ENCODE peak calls at places on chromosome 15, in six cellular contexts. One of them, this sample, is unnamed.

GRCh38 chr15:41104234-41104633 is 11.8 kb downstream of the INO80 start:
- DNase-seq in GM23248: peak
- DNase-seq in mammary epithelial cell: peak
- DNase-seq in K562: no peak
- DNase-seq in fibroblast of lung: peak
- DNase-seq in HCT116: no peak
- DNase-seq in this sample: no peak

GRCh38 chr15:33623010-33623409 is 312.2 kb downstream of the RYR3 start:
- DNase-seq in GM23248: no peak
- DNase-seq in mammary epithelial cell: no peak
- DNase-seq in K562: no peak
- DNase-seq in fibroblast of lung: no peak
- DNase-seq in HCT116: no peak
- DNase-seq in this sample: no peak

GRCh38 chr15:49831206-49831965 is 210.5 kb downstream of the DTWD1 start:
- DNase-seq in GM23248: peak
- DNase-seq in mammary epithelial cell: peak
- DNase-seq in K562: no peak
- DNase-seq in fibroblast of lung: peak
- DNase-seq in HCT116: no peak
- DNase-seq in this sample: no peak

GRCh38 chr15:82709081-82709420 is 624 bp downstream of the AP3B2 start:
- DNase-seq in GM23248: no peak
- DNase-seq in mammary epithelial cell: peak
- DNase-seq in K562: peak
- DNase-seq in fibroblast of lung: peak
- DNase-seq in HCT116: no peak
- DNase-seq in this sample: no peak

GRCh38 chr15:70091649-70092461 is 5.9 kb downstream of the TLE3 start:
- DNase-seq in GM23248: no peak
- DNase-seq in mammary epithelial cell: peak
- DNase-seq in K562: peak
- DNase-seq in fibroblast of lung: peak
- DNase-seq in HCT116: no peak
- DNase-seq in this sample: peak

GRCh38 chr15:74129411-74130088 is 836 bp upstream of the ISLR2 start:
- DNase-seq in GM23248: peak
- DNase-seq in mammary epithelial cell: no peak
- DNase-seq in K562: no peak
- DNase-seq in fibroblast of lung: peak
- DNase-seq in HCT116: no peak
- DNase-seq in this sample: no peak

GRCh38 chr15:59399465-59400102 is 26.9 kb upstream of the MYO1E start:
- DNase-seq in GM23248: no peak
- DNase-seq in mammary epithelial cell: no peak
- DNase-seq in K562: no peak
- DNase-seq in fibroblast of lung: no peak
- DNase-seq in HCT116: no peak
- DNase-seq in this sample: no peak

GRCh38 chr15:58987036-58987435 is 427 bp upstream of the RNF111 start:
- DNase-seq in GM23248: no peak
- DNase-seq in mammary epithelial cell: no peak
- DNase-seq in K562: peak
- DNase-seq in fibroblast of lung: peak
- DNase-seq in HCT116: no peak
- DNase-seq in this sample: no peak

GRCh38 chr15:43276563-43277200 is 10.0 kb upstream of the TGM5 start:
- DNase-seq in GM23248: no peak
- DNase-seq in mammary epithelial cell: no peak
- DNase-seq in K562: no peak
- DNase-seq in fibroblast of lung: no peak
- DNase-seq in HCT116: no peak
- DNase-seq in this sample: no peak

GRCh38 chr15:64089553-64090280 is 3.9 kb downstream of the CIAO2A start:
- DNase-seq in GM23248: no peak
- DNase-seq in mammary epithelial cell: no peak
- DNase-seq in K562: no peak
- DNase-seq in fibroblast of lung: no peak
- DNase-seq in HCT116: no peak
- DNase-seq in this sample: no peak

GRCh38 chr15:60982249-60982932 is 246.7 kb downstream of the RORA start:
- DNase-seq in GM23248: peak
- DNase-seq in mammary epithelial cell: no peak
- DNase-seq in K562: no peak
- DNase-seq in fibroblast of lung: no peak
- DNase-seq in HCT116: no peak
- DNase-seq in this sample: no peak

GRCh38 chr15:32818758-32819405 is 101.1 kb downstream of the GREM1 start:
- DNase-seq in GM23248: peak
- DNase-seq in mammary epithelial cell: no peak
- DNase-seq in K562: no peak
- DNase-seq in fibroblast of lung: peak
- DNase-seq in HCT116: no peak
- DNase-seq in this sample: no peak

GRCh38 chr15:75063338-75063737 is 39.9 kb downstream of the PPCDC start:
- DNase-seq in GM23248: peak
- DNase-seq in mammary epithelial cell: no peak
- DNase-seq in K562: no peak
- DNase-seq in fibroblast of lung: peak
- DNase-seq in HCT116: no peak
- DNase-seq in this sample: no peak

GRCh38 chr15:51077565-51078153 is 17.0 kb downstream of the TNFAIP8L3 start:
- DNase-seq in GM23248: peak
- DNase-seq in mammary epithelial cell: no peak
- DNase-seq in K562: peak
- DNase-seq in fibroblast of lung: peak
- DNase-seq in HCT116: no peak
- DNase-seq in this sample: no peak

GRCh38 chr15:62112616-62113593 is 46.1 kb downstream of the C2CD4A start:
- DNase-seq in GM23248: peak
- DNase-seq in mammary epithelial cell: peak
- DNase-seq in K562: peak
- DNase-seq in fibroblast of lung: peak
- DNase-seq in HCT116: no peak
- DNase-seq in this sample: peak

GRCh38 chr15:63493451-63493850 is 10.9 kb upstream of the USP3 start:
- DNase-seq in GM23248: no peak
- DNase-seq in mammary epithelial cell: no peak
- DNase-seq in K562: no peak
- DNase-seq in fibroblast of lung: no peak
- DNase-seq in HCT116: no peak
- DNase-seq in this sample: no peak

GRCh38 chr15:43082509-43082908 is 23.3 kb downstream of the UBR1 start:
- DNase-seq in GM23248: no peak
- DNase-seq in mammary epithelial cell: no peak
- DNase-seq in K562: no peak
- DNase-seq in fibroblast of lung: no peak
- DNase-seq in HCT116: no peak
- DNase-seq in this sample: no peak

GRCh38 chr15:27864076-27864475 is 235.0 kb downstream of the OCA2 start:
- DNase-seq in GM23248: no peak
- DNase-seq in mammary epithelial cell: no peak
- DNase-seq in K562: no peak
- DNase-seq in fibroblast of lung: no peak
- DNase-seq in HCT116: no peak
- DNase-seq in this sample: no peak

GRCh38 chr15:91412529-91412928 is 312.5 kb downstream of the SV2B start:
- DNase-seq in GM23248: no peak
- DNase-seq in mammary epithelial cell: peak
- DNase-seq in K562: no peak
- DNase-seq in fibroblast of lung: peak
- DNase-seq in HCT116: no peak
- DNase-seq in this sample: no peak

GRCh38 chr15:91411570-91411969 is 311.5 kb downstream of the SV2B start:
- DNase-seq in GM23248: no peak
- DNase-seq in mammary epithelial cell: no peak
- DNase-seq in K562: no peak
- DNase-seq in fibroblast of lung: no peak
- DNase-seq in HCT116: no peak
- DNase-seq in this sample: no peak

GRCh38 chr15:91407237-91407889 is 307.3 kb downstream of the SV2B start:
- DNase-seq in GM23248: peak
- DNase-seq in mammary epithelial cell: peak
- DNase-seq in K562: no peak
- DNase-seq in fibroblast of lung: peak
- DNase-seq in HCT116: no peak
- DNase-seq in this sample: peak

GRCh38 chr15:91409430-91409829 is 309.4 kb downstream of the SV2B start:
- DNase-seq in GM23248: no peak
- DNase-seq in mammary epithelial cell: no peak
- DNase-seq in K562: no peak
- DNase-seq in fibroblast of lung: peak
- DNase-seq in HCT116: no peak
- DNase-seq in this sample: no peak

DNA sequence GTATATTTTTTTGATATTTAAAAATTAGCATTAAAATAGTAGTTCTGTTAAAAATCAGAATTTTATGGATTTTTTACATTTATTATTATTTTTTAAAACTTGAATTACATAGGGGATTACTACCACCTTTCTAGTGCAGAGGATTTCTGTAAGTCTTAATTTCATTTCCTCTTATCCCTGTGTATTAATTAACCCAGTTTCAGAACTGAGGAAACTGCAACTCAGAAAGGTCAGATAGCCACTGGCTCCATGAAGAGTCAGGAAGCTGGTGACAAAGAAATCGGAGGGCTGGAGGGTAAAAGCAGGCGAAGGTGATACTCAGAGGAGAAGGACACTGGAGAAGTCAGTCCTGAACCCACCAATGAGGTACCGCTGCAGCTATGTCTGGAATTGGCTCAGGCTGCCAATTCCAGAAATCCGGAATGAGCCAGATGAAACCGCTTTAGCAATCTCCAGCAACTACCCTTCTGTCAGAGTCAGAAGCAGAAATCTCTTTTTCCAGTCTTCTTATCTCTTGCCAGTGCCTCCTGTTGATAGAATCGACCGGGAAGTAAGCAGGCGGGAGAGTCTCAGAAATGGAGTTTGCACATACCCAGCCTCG is 308.5 kb downstream of the SV2B start:
- DNase-seq in GM23248: no peak
- DNase-seq in mammary epithelial cell: no peak
- DNase-seq in K562: no peak
- DNase-seq in fibroblast of lung: peak
- DNase-seq in HCT116: no peak
- DNase-seq in this sample: no peak
- H3K9ac ChIP-seq in GM23248: no peak
- H3K9ac ChIP-seq in mammary epithelial cell: no peak
- H3K9ac ChIP-seq in K562: no peak
- H3K9ac ChIP-seq in fibroblast of lung: no peak
- H3K9ac ChIP-seq in HCT116: no peak
- H3K9ac ChIP-seq in this sample: no peak

GRCh38 chr15:85831415-85832113 is 36.8 kb upstream of the KLHL25 start:
- DNase-seq in GM23248: peak
- DNase-seq in mammary epithelial cell: peak
- DNase-seq in K562: peak
- DNase-seq in fibroblast of lung: peak
- DNase-seq in HCT116: peak
- DNase-seq in this sample: no peak
- H3K4me2 ChIP-seq in GM23248: no peak
- H3K4me2 ChIP-seq in mammary epithelial cell: no peak
- H3K4me2 ChIP-seq in K562: no peak
- H3K4me2 ChIP-seq in fibroblast of lung: no peak
- H3K4me2 ChIP-seq in HCT116: no peak
- H3K4me2 ChIP-seq in this sample: no peak

DNA sequence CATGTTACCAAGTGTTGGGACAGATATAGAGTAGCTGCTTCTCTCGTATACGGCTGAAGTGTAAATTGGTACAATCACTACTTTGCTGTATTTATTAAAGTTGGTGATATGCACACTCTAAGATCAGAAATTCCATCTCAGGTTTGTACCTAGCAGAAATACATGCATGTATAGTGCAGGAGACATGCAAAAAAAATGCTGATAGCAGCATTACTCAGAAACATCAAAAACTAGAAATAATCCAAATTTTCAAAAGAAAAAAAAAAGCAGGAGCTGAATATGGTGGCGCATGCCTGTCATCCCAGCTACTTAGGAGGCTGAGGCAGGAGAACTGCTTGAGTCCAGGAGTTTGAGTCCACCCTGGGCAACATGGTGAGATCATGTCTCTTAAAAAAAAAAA is 31.3 kb upstream of the BCL2A1 start:
- DNase-seq in GM23248: no peak
- DNase-seq in mammary epithelial cell: no peak
- DNase-seq in K562: no peak
- DNase-seq in fibroblast of lung: no peak
- DNase-seq in HCT116: no peak
- DNase-seq in this sample: no peak
- H3K9ac ChIP-seq in GM23248: no peak
- H3K9ac ChIP-seq in mammary epithelial cell: no peak
- H3K9ac ChIP-seq in K562: no peak
- H3K9ac ChIP-seq in fibroblast of lung: no peak
- H3K9ac ChIP-seq in HCT116: no peak
- H3K9ac ChIP-seq in this sample: no peak

DNA sequence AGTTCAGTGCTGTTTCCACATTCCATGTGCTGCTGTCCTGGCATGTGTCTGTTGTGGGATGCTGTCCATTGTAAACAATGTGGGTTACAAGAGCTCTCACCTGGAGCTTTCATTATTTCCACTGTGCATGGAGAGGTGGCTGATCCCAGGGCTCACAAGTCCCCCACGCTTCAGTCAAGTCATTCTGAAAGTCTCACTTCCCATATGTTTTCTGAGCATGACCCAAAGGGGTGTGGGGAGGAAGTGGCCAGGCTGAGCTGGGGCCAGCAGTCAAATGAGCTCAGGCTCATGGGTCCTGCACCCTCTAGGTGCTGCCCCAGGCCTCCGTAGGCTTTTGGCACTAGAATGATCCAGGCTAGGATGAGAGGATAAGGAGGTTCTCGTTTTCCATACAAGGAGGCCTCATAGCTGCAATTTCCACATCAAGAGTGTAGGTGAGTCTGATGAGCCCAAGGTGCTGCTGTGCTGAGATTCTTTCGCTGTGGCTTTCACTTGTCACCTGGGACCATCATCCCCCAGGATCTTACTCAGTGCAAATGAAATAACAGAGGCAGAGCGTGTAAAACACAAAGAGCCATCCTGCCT is 22.0 kb downstream of the STARD5 start:
- DNase-seq in GM23248: no peak
- DNase-seq in mammary epithelial cell: no peak
- DNase-seq in K562: no peak
- DNase-seq in fibroblast of lung: no peak
- DNase-seq in HCT116: no peak
- DNase-seq in this sample: no peak
- H3K4me2 ChIP-seq in GM23248: no peak
- H3K4me2 ChIP-seq in mammary epithelial cell: no peak
- H3K4me2 ChIP-seq in K562: no peak
- H3K4me2 ChIP-seq in fibroblast of lung: no peak
- H3K4me2 ChIP-seq in HCT116: no peak
- H3K4me2 ChIP-seq in this sample: no peak

GRCh38 chr15:89206908-89207331 is 14.5 kb downstream of the RLBP1 start:
- DNase-seq in GM23248: peak
- DNase-seq in mammary epithelial cell: peak
- DNase-seq in K562: peak
- DNase-seq in fibroblast of lung: peak
- DNase-seq in HCT116: peak
- DNase-seq in this sample: no peak
- H3K9ac ChIP-seq in GM23248: no peak
- H3K9ac ChIP-seq in mammary epithelial cell: no peak
- H3K9ac ChIP-seq in K562: no peak
- H3K9ac ChIP-seq in fibroblast of lung: no peak
- H3K9ac ChIP-seq in HCT116: peak
- H3K9ac ChIP-seq in this sample: no peak

GRCh38 chr15:78727561-78727960 is 83.7 kb downstream of the ADAMTS7 start:
- DNase-seq in GM23248: no peak
- DNase-seq in mammary epithelial cell: no peak
- DNase-seq in K562: no peak
- DNase-seq in fibroblast of lung: peak
- DNase-seq in HCT116: no peak
- DNase-seq in this sample: no peak
- H3K4me2 ChIP-seq in GM23248: no peak
- H3K4me2 ChIP-seq in mammary epithelial cell: no peak
- H3K4me2 ChIP-seq in K562: no peak
- H3K4me2 ChIP-seq in fibroblast of lung: no peak
- H3K4me2 ChIP-seq in HCT116: no peak
- H3K4me2 ChIP-seq in this sample: no peak